ENCODE peak calls at places on chromosome 1, in nine cellular contexts. C is H4; N is stimulated activated CD8-positive, alpha-beta memory T cell treated with anti-CD3 and anti-CD28 coated beads, Interleukin-4, amount 100 ng/mL, for 4 hours; U is cardiac muscle cell; S is esophagus squamous epithelium; K is NCI-H2029 treated with DMSO at 0.1 percent for 48 hours; O is T-helper 2 cell; M is GM23248; X is hypothalamus. Y is an unnamed sample.

GRCh38 chr1:1206376-1207253 is at the start of gene TNFRSF18:
- DNase-seq in M (peak), X (no peak), K (no peak), U (no peak), N (no peak), C (no peak), S (no peak), O (peak), Y (no peak)

GRCh38 chr1:226447932-226448670 is 40.2 kb upstream of the PARP1 start:
- DNase-seq in U (peak), X (no peak), K (no peak), O (no peak), C (no peak), N (no peak), M (peak), S (no peak), Y (no peak)

GRCh38 chr1:166174108-166174507 is 7.3 kb upstream of the FAM78B start:
- DNase-seq in K (no peak), S (no peak), U (peak), M (peak), X (no peak), C (peak), O (no peak), N (no peak), Y (no peak)

GRCh38 chr1:219965950-219966349 is 37.6 kb upstream of the SLC30A10 start:
- DNase-seq in O (no peak), K (no peak), S (no peak), X (no peak), N (no peak), C (no peak), U (no peak), M (no peak), Y (no peak)

GRCh38 chr1:236401698-236402097 is 7.6 kb downstream of the EDARADD start:
- DNase-seq in K (no peak), O (no peak), M (no peak), C (no peak), X (no peak), N (no peak), U (no peak), S (no peak), Y (no peak)

GRCh38 chr1:86149591-86149990 is 7.0 kb downstream of the COL24A1 start:
- DNase-seq in X (no peak), M (no peak), N (no peak), S (no peak), U (no peak), O (no peak), C (no peak), K (no peak), Y (no peak)

GRCh38 chr1:23593042-23593521 is 33.8 kb upstream of the ID3 start:
- DNase-seq in N (no peak), U (no peak), C (no peak), X (no peak), S (no peak), K (no peak), M (no peak), O (no peak), Y (no peak)

GRCh38 chr1:21341517-21342078 is 51.3 kb upstream of the ECE1 start:
- DNase-seq in N (no peak), O (no peak), U (no peak), C (no peak), K (no peak), M (no peak), X (no peak), S (no peak), Y (no peak)

GRCh38 chr1:97008226-97008625 is 286.6 kb downstream of the PTBP2 start:
- DNase-seq in X (no peak), M (peak), C (no peak), N (no peak), U (no peak), O (no peak), K (no peak), S (no peak), Y (no peak)

GRCh38 chr1:203473781-203474305 is 1.8 kb upstream of the PRELP start:
- DNase-seq in K (no peak), X (no peak), M (no peak), C (no peak), U (no peak), N (no peak), O (no peak), S (no peak), Y (no peak)

GRCh38 chr1:184322253-184322652 is 64.6 kb upstream of the C1orf21 start:
- DNase-seq in K (no peak), M (no peak), U (no peak), O (no peak), S (no peak), X (no peak), N (no peak), C (no peak), Y (no peak)

GRCh38 chr1:48203287-48203900 is 19.1 kb upstream of the SLC5A9 start:
- DNase-seq in U (peak), C (peak), X (no peak), S (no peak), O (peak), K (peak), M (peak), N (no peak), Y (no peak)

GRCh38 chr1:7117265-7117598 is 332.0 kb downstream of the CAMTA1 start:
- DNase-seq in U (no peak), N (no peak), M (no peak), C (no peak), O (no peak), S (no peak), X (no peak), K (no peak), Y (no peak)

GRCh38 chr1:201531551-201532425 is 7.1 kb upstream of the NAV1 start:
- DNase-seq in K (peak), X (no peak), M (peak), U (no peak), N (no peak), C (no peak), S (no peak), O (no peak), Y (no peak)

GRCh38 chr1:222243902-222244301 is 304.0 kb downstream of the HHIPL2 start:
- DNase-seq in C (no peak), X (no peak), N (no peak), K (peak), U (no peak), S (no peak), O (no peak), M (no peak), Y (no peak)

GRCh38 chr1:52653207-52653849 is 20.4 kb downstream of the SHISAL2A start:
- DNase-seq in O (no peak), K (no peak), N (no peak), U (no peak), M (no peak), X (no peak), S (no peak), C (no peak), Y (no peak)

GRCh38 chr1:111565957-111566356 is 53.6 kb upstream of the RAP1A start:
- DNase-seq in S (no peak), C (no peak), U (no peak), M (peak), X (no peak), O (no peak), K (no peak), N (no peak), Y (no peak)

GRCh38 chr1:196723325-196724185 is 51.1 kb upstream of the CFHR3 start:
- DNase-seq in U (peak), S (no peak), K (peak), N (no peak), O (peak), M (peak), C (peak), X (no peak), Y (no peak)

GRCh38 chr1:27515626-27516025 is 25.7 kb upstream of the WASF2 start:
- DNase-seq in S (no peak), K (no peak), N (no peak), C (no peak), X (no peak), M (no peak), O (no peak), U (no peak), Y (no peak)

GRCh38 chr1:88311907-88312306 is 372.2 kb upstream of the PKN2 start:
- DNase-seq in N (no peak), U (no peak), S (no peak), M (no peak), O (no peak), X (no peak), C (no peak), K (no peak), Y (no peak)

GRCh38 chr1:53616511-53616910 is 122.5 kb downstream of the GLIS1 start:
- DNase-seq in U (no peak), O (no peak), X (no peak), M (no peak), N (no peak), K (no peak), S (no peak), C (no peak), Y (no peak)

GRCh38 chr1:193592325-193592724 is 405.9 kb upstream of the B3GALT2 start:
- DNase-seq in C (no peak), O (peak), U (no peak), S (no peak), N (no peak), K (no peak), M (no peak), X (no peak), Y (no peak)

GRCh38 chr1:147897030-147897756 is 5.4 kb upstream of the GJA8 start:
- DNase-seq in U (no peak), K (no peak), C (no peak), O (no peak), X (no peak), N (no peak), S (no peak), M (no peak), Y (no peak)

GRCh38 chr1:25952851-25953401 is 44.9 kb downstream of the PAFAH2 start:
- DNase-seq in S (no peak), K (no peak), X (no peak), U (peak), C (no peak), N (no peak), M (peak), O (no peak), Y (no peak)

GRCh38 chr1:9069324-9070100 is at the start of gene SLC2A5:
- DNase-seq in C (no peak), N (no peak), K (no peak), S (no peak), X (no peak), M (peak), U (peak), O (no peak), Y (no peak)

GRCh38 chr1:51819810-51820209 is 58.7 kb downstream of the NRDC start:
- DNase-seq in X (no peak), U (peak), N (no peak), K (no peak), M (peak), S (no peak), C (no peak), O (no peak), Y (no peak)

GRCh38 chr1:47997289-47998200 is at the start of gene TRABD2B:
- DNase-seq in U (peak), M (peak), C (peak), X (peak), S (no peak), N (peak), O (peak), K (no peak), Y (peak)

GRCh38 chr1:220151454-220151853 is 57.5 kb downstream of the IARS2 start:
- DNase-seq in M (peak), O (no peak), N (no peak), C (no peak), X (no peak), S (no peak), K (no peak), U (peak), Y (no peak)

GRCh38 chr1:117262976-117263375 is 52.2 kb upstream of the VTCN1 start:
- DNase-seq in K (no peak), O (no peak), M (no peak), S (no peak), N (no peak), U (no peak), X (no peak), C (no peak), Y (no peak)

GRCh38 chr1:119898520-119898919 is 2.2 kb upstream of the ADAM30 start:
- DNase-seq in X (no peak), C (no peak), M (no peak), N (no peak), U (no peak), S (no peak), O (no peak), K (no peak), Y (no peak)

GRCh38 chr1:27588256-27589232 is 15.4 kb downstream of the AHDC1 start:
- DNase-seq in O (no peak), M (peak), U (peak), X (no peak), K (no peak), S (no peak), N (no peak), C (no peak), Y (no peak)

GRCh38 chr1:154442006-154442740 is 37.0 kb downstream of the IL6R start:
- DNase-seq in X (no peak), S (no peak), N (no peak), U (peak), M (peak), K (no peak), C (no peak), O (no peak), Y (no peak)

GRCh38 chr1:53765656-53766055 is 26.7 kb upstream of the GLIS1 start:
- DNase-seq in M (peak), X (no peak), S (no peak), K (no peak), N (no peak), U (peak), C (peak), O (peak), Y (no peak)

GRCh38 chr1:175808573-175808972 is 65.2 kb upstream of the TNR start:
- DNase-seq in C (no peak), N (no peak), O (no peak), X (no peak), U (no peak), K (no peak), M (no peak), S (no peak), Y (no peak)

Y was measured in central memory CD8-positive, alpha-beta T cell.